ENCODE peak calls at places on chromosomes 5 and 9, in eight cellular contexts. U is BJ, V is spleen, C is GM12865, K is fibroblast of mammary gland, Z is AG04450, Q is HCT116, P is sigmoid colon. S is an unnamed sample.

GRCh38 chr9:112884086-112884485 is 6.6 kb downstream of the SLC46A2 start:
- DNase-seq in U (no peak), P (no peak), V (no peak), C (no peak), Z (no peak), K (no peak), Q (no peak), S (no peak)

GRCh38 chr5:14142202-14142855 is 813 bp upstream of the TRIO start:
- DNase-seq in P (no peak), V (no peak), U (no peak), Z (no peak), K (peak; percentile 27), C (no peak), Q (no peak), S (no peak)

GRCh38 chr5:125798311-125798710 is 624.9 kb upstream of the GRAMD2B start:
- DNase-seq in C (peak; percentile 14), Q (peak; percentile 0), K (peak; percentile 50), U (no peak), P (no peak), V (no peak), Z (peak; percentile 1), S (no peak)

GRCh38 chr9:114810614-114811013 is 4.8 kb upstream of the TNFSF15 start:
- DNase-seq in C (no peak), U (no peak), Z (no peak), V (no peak), P (no peak), K (no peak), Q (no peak), S (no peak)

GRCh38 chr9:76859860-76860259 is 46.1 kb downstream of the PRUNE2 start:
- DNase-seq in Z (no peak), K (peak; percentile 25), V (no peak), P (no peak), Q (no peak), U (no peak), C (no peak), S (no peak)

GRCh38 chr5:174793684-174794328 is 69.4 kb downstream of the MSX2 start:
- DNase-seq in V (peak; percentile 81), Q (peak; percentile 29), C (peak; percentile 48), Z (no peak), K (peak; percentile 59), P (peak; percentile 74), U (no peak), S (peak; percentile 22)

GRCh38 chr9:110033869-110034268 is 174.1 kb downstream of the C9orf152 start:
- DNase-seq in U (no peak), K (no peak), C (no peak), V (no peak), Z (no peak), Q (no peak), P (no peak), S (no peak)

GRCh38 chr5:177440990-177441780 is 5.4 kb upstream of the PRR7 start:
- DNase-seq in Z (no peak), C (no peak), U (no peak), V (peak; percentile 72), P (no peak), Q (no peak), K (no peak), S (no peak)

GRCh38 chr9:137959641-137960411 is 82.2 kb downstream of the CACNA1B start:
- DNase-seq in Z (no peak), K (no peak), C (no peak), U (no peak), Q (no peak), P (peak; percentile 58), V (no peak), S (no peak)

GRCh38 chr5:139241139-139241538 is 43.0 kb upstream of the SIL1 start:
- DNase-seq in V (no peak), P (no peak), C (no peak), K (no peak), Z (no peak), Q (no peak), U (no peak), S (no peak)

GRCh38 chr9:18268381-18268780 is 205.6 kb upstream of the ADAMTSL1 start:
- DNase-seq in P (no peak), K (peak; percentile 68), Z (no peak), Q (peak; percentile 18), V (no peak), U (no peak), C (no peak), S (no peak)

GRCh38 chr5:62584395-62584794 is 5.8 kb downstream of the LRRC70 start:
- DNase-seq in Z (no peak), K (no peak), P (no peak), C (no peak), V (no peak), Q (no peak), U (no peak), S (no peak)

GRCh38 chr9:100637787-100638186 is 59.9 kb downstream of the CAVIN4 start:
- DNase-seq in V (no peak), Z (no peak), C (no peak), K (no peak), Q (no peak), U (no peak), P (no peak), S (no peak)

GRCh38 chr5:150593996-150594395 is 46.5 kb upstream of the SYNPO start:
- DNase-seq in U (no peak), K (no peak), Q (no peak), P (no peak), V (peak; percentile 69), Z (no peak), C (no peak), S (no peak)

GRCh38 chr9:136140046-136140445 is 21.4 kb upstream of the TMEM250 start:
- DNase-seq in C (no peak), Q (no peak), U (no peak), Z (no peak), P (no peak), V (no peak), K (no peak), S (no peak)

GRCh38 chr5:59055745-59056448 is 473.0 kb downstream of the RAB3C start:
- DNase-seq in U (no peak), K (no peak), Q (no peak), P (no peak), V (no peak), C (no peak), Z (no peak), S (no peak)

GRCh38 chr9:7104625-7105024 is 346.9 kb downstream of the KDM4C start:
- DNase-seq in U (no peak), K (no peak), Z (no peak), V (no peak), C (no peak), P (no peak), Q (no peak), S (no peak)

GRCh38 chr5:144177548-144177947 is 6.9 kb downstream of the KCTD16 start:
- DNase-seq in V (no peak), Q (no peak), P (no peak), C (no peak), U (peak; percentile 46), K (no peak), Z (no peak), S (no peak)

GRCh38 chr9:130957451-130958203 is 18.6 kb upstream of the FIBCD1 start:
- DNase-seq in P (no peak), Q (no peak), C (no peak), U (no peak), V (no peak), K (no peak), Z (no peak), S (no peak)

GRCh38 chr5:179833709-179834070 is 13.0 kb downstream of the SQSTM1 start:
- DNase-seq in P (no peak), U (no peak), V (no peak), Q (no peak), K (no peak), Z (no peak), C (no peak), S (no peak)

GRCh38 chr5:179837076-179838011 is 16.6 kb downstream of the SQSTM1 start:
- DNase-seq in P (peak; percentile 64), V (peak; percentile 75), K (no peak), U (no peak), Q (no peak), C (no peak), Z (no peak), S (no peak)

GRCh38 chr5:179839328-179840256 is 18.9 kb downstream of the SQSTM1 start:
- DNase-seq in K (no peak), V (peak; percentile 70), P (peak; percentile 67), C (no peak), Z (no peak), U (no peak), Q (no peak), S (no peak)

GRCh38 chr5:179834120-179834519 is 13.4 kb downstream of the SQSTM1 start:
- DNase-seq in U (no peak), P (no peak), C (no peak), Q (no peak), V (no peak), K (no peak), Z (no peak), S (no peak)

GRCh38 chr5:179836225-179837019 is 15.7 kb downstream of the SQSTM1 start:
- DNase-seq in Q (no peak), Z (no peak), K (peak; percentile 56), U (no peak), V (peak; percentile 81), C (peak; percentile 28), P (peak; percentile 77), S (peak; percentile 54)
- TF ChIP-seq CTCF in Q (peak; percentile 6), Z (no peak), K (no peak), U (peak; percentile 9), V (no peak), C (no peak), P (no peak), S (no peak)

GRCh38 chr5:135174315-135175096 is 140.5 kb upstream of the PITX1 start:
- DNase-seq in V (no peak), C (no peak), P (no peak), K (no peak), Q (no peak), U (no peak), Z (no peak), S (no peak)
- TF ChIP-seq CTCF in V (no peak), C (peak; percentile 24), P (no peak), K (peak; percentile 19), Q (peak; percentile 45), U (peak; percentile 19), Z (peak; percentile 33), S (no peak)

DNA sequence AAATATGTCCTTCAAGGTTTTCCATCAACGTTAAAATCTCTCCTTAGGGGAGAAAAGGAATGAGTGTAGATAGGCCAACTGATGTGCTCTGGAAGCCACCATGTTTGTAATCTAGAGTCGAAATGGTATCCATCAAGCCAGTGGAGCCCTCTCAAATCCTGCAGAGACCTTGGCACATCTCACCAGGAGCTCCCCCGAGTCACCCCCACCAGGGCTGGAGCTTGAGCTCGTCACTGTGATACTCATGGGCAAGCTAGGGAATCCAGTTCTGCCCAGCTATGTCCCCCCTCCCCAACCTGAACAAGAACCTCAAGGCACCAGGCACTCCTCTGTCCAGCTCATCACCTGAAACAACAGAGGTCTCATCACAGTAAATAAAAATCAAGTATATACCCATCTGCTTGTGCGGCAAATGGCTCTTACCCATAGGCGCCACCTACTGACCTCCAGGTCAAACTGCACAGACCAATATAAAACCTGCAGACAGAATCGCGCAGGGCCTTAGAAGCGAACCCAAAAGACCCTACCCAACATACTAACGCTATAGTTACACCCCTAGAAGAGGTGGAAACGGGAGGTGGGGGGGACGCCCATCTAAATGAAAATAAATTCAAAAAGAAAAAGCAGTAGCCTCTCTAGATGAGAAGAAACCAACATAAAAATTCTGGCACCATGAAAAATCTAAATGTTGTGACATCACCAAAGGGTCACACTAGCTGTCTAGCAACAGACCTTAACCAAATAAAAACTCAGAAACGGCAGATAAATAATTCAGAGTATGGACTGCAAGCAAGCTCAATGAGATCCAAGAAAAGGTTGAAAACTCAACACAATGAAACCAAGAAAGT is 75.0 kb downstream of the TTC39B start:
- DNase-seq in K (peak; percentile 62), U (no peak), C (peak; percentile 47), Z (no peak), P (no peak), V (no peak), Q (peak; percentile 29), S (no peak)
- TF ChIP-seq CTCF in K (peak; percentile 74), U (peak; percentile 68), C (peak; percentile 60), Z (peak; percentile 45), P (no peak), V (peak; percentile 32), Q (peak; percentile 77), S (no peak)

GRCh38 chr5:15601853-15602252 is 101.9 kb downstream of the FBXL7 start:
- DNase-seq in Q (no peak), K (no peak), Z (no peak), V (no peak), P (no peak), U (no peak), C (no peak), S (no peak)
- TF ChIP-seq CTCF in Q (no peak), K (no peak), Z (no peak), V (no peak), P (no peak), U (no peak), C (no peak), S (no peak)

S was measured in CD4-positive, alpha-beta T cell.